ENCODE peak calls at places on chromosomes 6 and 20, in four cellular contexts. One of them, this sample, is unnamed.

GRCh38 chr6:44967481-44967880 is 360.6 kb upstream of the RUNX2 start:
- DNase-seq in pancreas: no peak
- DNase-seq in lower lobe of right lung: no peak
- DNase-seq in kidney: no peak
- DNase-seq in this sample: no peak

GRCh38 chr20:36270744-36271638 is 34.7 kb downstream of the AAR2 start:
- DNase-seq in lower lobe of right lung: no peak
- DNase-seq in pancreas: no peak
- DNase-seq in kidney: no peak
- DNase-seq in this sample: no peak

GRCh38 chr6:87943191-87943590 is 104.5 kb upstream of the SPACA1 start:
- DNase-seq in pancreas: no peak
- DNase-seq in lower lobe of right lung: no peak
- DNase-seq in kidney: no peak
- DNase-seq in this sample: no peak

GRCh38 chr6:162940426-162940825 is 212.7 kb downstream of the PACRG start:
- DNase-seq in kidney: no peak
- DNase-seq in pancreas: no peak
- DNase-seq in lower lobe of right lung: no peak
- DNase-seq in this sample: no peak

GRCh38 chr20:22663528-22664025 is 79.2 kb upstream of the FOXA2 start:
- DNase-seq in pancreas: no peak
- DNase-seq in lower lobe of right lung: no peak
- DNase-seq in kidney: no peak
- DNase-seq in this sample: no peak

GRCh38 chr6:85706272-85706671 is 63.6 kb upstream of the SYNCRIP start:
- DNase-seq in lower lobe of right lung: no peak
- DNase-seq in kidney: no peak
- DNase-seq in pancreas: no peak
- DNase-seq in this sample: no peak

GRCh38 chr20:38023181-38024085 is 9.8 kb downstream of the TTI1 start:
- DNase-seq in lower lobe of right lung: no peak
- DNase-seq in pancreas: no peak
- DNase-seq in kidney: no peak
- DNase-seq in this sample: no peak

GRCh38 chr6:163572612-163573011 is 158.1 kb downstream of the QKI start:
- DNase-seq in kidney: no peak
- DNase-seq in lower lobe of right lung: no peak
- DNase-seq in pancreas: no peak
- DNase-seq in this sample: no peak

GRCh38 chr6:43699564-43700186 is 12.1 kb upstream of the MRPS18A start:
- DNase-seq in lower lobe of right lung: no peak
- DNase-seq in kidney: no peak
- DNase-seq in pancreas: no peak
- DNase-seq in this sample: no peak

GRCh38 chr6:90062667-90063066 is 168.4 kb downstream of the GJA10 start:
- DNase-seq in kidney: no peak
- DNase-seq in pancreas: no peak
- DNase-seq in lower lobe of right lung: no peak
- DNase-seq in this sample: no peak

GRCh38 chr6:47710295-47710694 is 11.9 kb downstream of the ADGRF4 start:
- DNase-seq in pancreas: no peak
- DNase-seq in kidney: no peak
- DNase-seq in lower lobe of right lung: no peak
- DNase-seq in this sample: no peak

GRCh38 chr6:35731414-35731735 is 5.5 kb upstream of the ARMC12 start:
- DNase-seq in pancreas: peak; percentile 86
- DNase-seq in kidney: peak; percentile 99
- DNase-seq in lower lobe of right lung: peak; percentile 98
- DNase-seq in this sample: peak; percentile 95

GRCh38 chr6:19311786-19312185 is 525.4 kb upstream of the ID4 start:
- DNase-seq in pancreas: no peak
- DNase-seq in lower lobe of right lung: no peak
- DNase-seq in kidney: no peak
- DNase-seq in this sample: no peak

DNA sequence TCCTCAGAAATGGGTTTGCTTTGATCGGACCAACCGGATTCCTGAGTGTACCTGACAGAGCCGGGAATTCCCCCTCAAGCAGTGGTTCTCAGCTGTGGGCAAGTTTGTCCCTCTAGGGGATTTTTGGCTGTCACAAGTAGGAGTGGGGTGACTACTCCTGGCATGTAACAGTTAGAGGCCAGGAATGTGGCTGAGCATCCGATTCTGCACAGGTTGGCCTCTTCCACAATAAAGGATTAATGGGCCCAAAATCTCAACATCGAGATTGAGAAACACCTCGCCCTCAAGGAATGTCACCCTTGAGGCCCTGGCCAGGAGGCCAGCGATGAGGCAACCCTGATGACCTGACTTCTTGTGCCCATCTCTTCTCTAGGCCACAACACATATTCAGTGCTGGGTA is 7.9 kb downstream of the AGPAT4 start:
- DNase-seq in pancreas: no peak
- DNase-seq in lower lobe of right lung: no peak
- DNase-seq in kidney: peak; percentile 19
- DNase-seq in this sample: no peak
- H3K27ac ChIP-seq in pancreas: no peak overlapping the region
- H3K27ac ChIP-seq in lower lobe of right lung: no peak overlapping the region
- H3K27ac ChIP-seq in kidney: no peak overlapping the region
- H3K27ac ChIP-seq in this sample: no peak overlapping the region

DNA sequence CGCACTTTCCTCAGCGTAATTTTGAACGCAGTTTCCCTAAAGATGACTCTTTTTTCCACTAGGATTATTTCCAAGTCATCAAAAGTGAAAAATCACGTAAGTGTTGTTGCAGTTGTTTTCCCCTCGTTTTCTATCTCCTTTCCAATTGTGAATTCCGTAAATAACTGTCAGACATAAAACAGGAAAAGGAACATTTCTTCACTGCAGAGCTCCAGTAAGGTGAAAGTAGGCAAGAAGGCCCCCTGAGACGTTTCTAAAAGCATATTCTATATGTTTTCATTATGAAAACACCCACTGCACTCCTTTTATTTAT is 17.7 kb downstream of the HIVEP2 start:
- DNase-seq in pancreas: no peak
- DNase-seq in lower lobe of right lung: no peak
- DNase-seq in kidney: no peak
- DNase-seq in this sample: no peak
- H3K4me1 ChIP-seq in pancreas: peaks cover 16% of the 10 kb centered on the region
- H3K4me1 ChIP-seq in lower lobe of right lung: peaks cover 29% of the 10 kb centered on the region
- H3K4me1 ChIP-seq in kidney: peaks cover 2% of the 10 kb centered on the region
- H3K4me1 ChIP-seq in this sample: peaks cover 46% of the 10 kb centered on the region

GRCh38 chr6:31179896-31180295 is 9.4 kb upstream of the POU5F1 start:
- DNase-seq in kidney: no peak
- DNase-seq in lower lobe of right lung: no peak
- DNase-seq in pancreas: no peak
- DNase-seq in this sample: no peak
- H3K4me3 ChIP-seq in kidney: peak overlapping the region; percentile 29
- H3K4me3 ChIP-seq in lower lobe of right lung: peak overlapping the region; percentile 58
- H3K4me3 ChIP-seq in pancreas: no peak overlapping the region
- H3K4me3 ChIP-seq in this sample: peak overlapping the region; percentile 27

GRCh38 chr20:56788671-56789610 is 159.8 kb downstream of the TFAP2C start:
- DNase-seq in kidney: peak; percentile 35
- DNase-seq in lower lobe of right lung: no peak
- DNase-seq in pancreas: no peak
- DNase-seq in this sample: no peak
- H3K27ac ChIP-seq in kidney: no peak overlapping the region
- H3K27ac ChIP-seq in lower lobe of right lung: no peak overlapping the region
- H3K27ac ChIP-seq in pancreas: no peak overlapping the region
- H3K27ac ChIP-seq in this sample: no peak overlapping the region

DNA sequence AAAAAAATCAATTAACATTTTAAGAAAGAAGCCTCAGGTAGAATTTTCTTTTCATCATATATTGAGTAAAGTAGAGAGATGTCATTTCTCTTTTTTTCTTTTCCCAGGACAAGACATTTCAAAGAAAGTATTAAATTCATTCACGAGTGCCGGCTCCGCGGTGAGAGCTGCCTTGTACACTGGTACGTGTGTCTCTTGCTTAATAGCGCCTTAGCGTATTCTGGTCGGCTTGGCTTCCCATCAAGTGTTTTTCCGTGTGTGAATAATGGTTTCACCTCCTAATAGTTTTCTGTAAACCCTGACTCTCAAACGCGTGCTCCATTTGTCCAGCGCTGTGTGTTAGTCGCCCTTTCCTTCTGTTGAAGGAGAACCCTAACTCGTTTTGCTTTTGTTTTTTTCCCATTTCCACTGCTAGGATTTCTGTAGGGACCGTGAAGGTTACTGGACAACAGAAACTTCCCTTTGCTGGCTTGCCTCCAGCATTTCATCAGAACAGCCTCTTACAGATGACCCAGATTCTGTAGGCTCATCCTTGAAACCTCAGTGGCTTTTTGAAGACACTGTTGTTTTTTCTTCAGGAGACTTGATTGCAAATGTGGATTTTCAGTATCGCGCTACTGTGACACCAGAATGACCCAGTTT is 45.7 kb upstream of the IRF4 start:
- DNase-seq in kidney: peak; percentile 36
- DNase-seq in lower lobe of right lung: peak; percentile 46
- DNase-seq in pancreas: no peak
- DNase-seq in this sample: no peak
- H3K4me1 ChIP-seq in kidney: no peaks in the 10 kb centered on the region
- H3K4me1 ChIP-seq in lower lobe of right lung: peaks cover 2% of the 10 kb centered on the region
- H3K4me1 ChIP-seq in pancreas: no peaks in the 10 kb centered on the region
- H3K4me1 ChIP-seq in this sample: no peaks in the 10 kb centered on the region